ENCODE peak calls at places on chromosomes 4 and X, in four cellular contexts. R is AG04449; M is Jurkat, Clone E6-1; J is choroid plexus epithelial cell. O is an unnamed sample.
A peak's percentile ranks its signal among the peaks of the same experiment; 100 is the strongest.

GRCh38 chr4:137794779-137795178 is 262.5 kb upstream of the PCDH18 start:
- DNase-seq in R (no peak), M (no peak), J (no peak), O (no peak)

GRCh38 chr4:76187152-76187551 is 26.5 kb downstream of the SCARB2 start:
- DNase-seq in R (no peak), M (no peak), J (no peak), O (no peak)

GRCh38 chr4:48429709-48430474 is 53.3 kb upstream of the SLC10A4 start:
- DNase-seq in R (no peak), M (no peak), J (no peak), O (no peak)

GRCh38 chrX:106862972-106863688 is 40.0 kb downstream of the RIPPLY1 start:
- DNase-seq in R (no peak), M (peak; percentile 10), J (peak; percentile 23), O (peak; percentile 16)

GRCh38 chrX:124358796-124359386 is 12.5 kb downstream of the SH2D1A start:
- DNase-seq in R (no peak), M (peak; percentile 83), J (no peak), O (peak; percentile 50)

GRCh38 chr4:23911675-23912455 is 22.0 kb upstream of the PPARGC1A start:
- DNase-seq in R (no peak), M (no peak), J (no peak), O (no peak)

GRCh38 chrX:116198810-116199209 is 28.3 kb downstream of the AGTR2 start:
- DNase-seq in R (no peak), M (no peak), J (peak; percentile 4), O (no peak)

GRCh38 chrX:84747516-84747915 is 245.3 kb upstream of the HDX start:
- DNase-seq in R (no peak), M (no peak), J (no peak), O (no peak)

GRCh38 chr4:60805500-60806313 is 394.4 kb upstream of the ADGRL3 start:
- DNase-seq in R (no peak), M (peak; percentile 28), J (peak; percentile 75), O (no peak)

GRCh38 chr4:114386637-114387233 is 211.9 kb upstream of the UGT8 start:
- DNase-seq in R (no peak), M (peak; percentile 24), J (peak; percentile 70), O (no peak)

GRCh38 chr4:89829470-89830138 is 7.4 kb downstream of the SNCA start:
- DNase-seq in R (no peak), M (peak; percentile 10), J (peak; percentile 61), O (peak; percentile 42)

GRCh38 chr4:45292844-45293243 is 566.5 kb upstream of the GNPDA2 start:
- DNase-seq in R (no peak), M (no peak), J (no peak), O (no peak)

GRCh38 chr4:169064281-169064680 is 54.2 kb upstream of the CBR4 start:
- DNase-seq in R (no peak), M (no peak), J (no peak), O (no peak)

GRCh38 chr4:13705521-13706035 is 78.1 kb upstream of the BOD1L1 start:
- DNase-seq in R (no peak), M (no peak), J (no peak), O (no peak)

GRCh38 chr4:145769450-145770037 is 89.6 kb downstream of the C4orf51 start:
- DNase-seq in R (no peak), M (no peak), J (no peak), O (no peak)

GRCh38 chrX:19535481-19535880 is 20.2 kb upstream of the MAP3K15 start:
- DNase-seq in R (no peak), M (no peak), J (peak; percentile 57), O (no peak)

GRCh38 chrX:115147220-115147619 is 42.0 kb upstream of the RBMXL3 start:
- DNase-seq in R (no peak), M (no peak), J (peak; percentile 36), O (no peak)

GRCh38 chr4:45693746-45694145 is 430.1 kb downstream of the GABRG1 start:
- DNase-seq in R (no peak), M (no peak), J (peak; percentile 1), O (no peak)

GRCh38 chr4:54513231-54513630 is 144.5 kb upstream of the KIT start:
- DNase-seq in R (peak; percentile 79), M (no peak), J (peak; percentile 73), O (no peak)

GRCh38 chr4:58553679-58554078 is 1443.5 kb upstream of the IGFBP7 start:
- DNase-seq in R (no peak), M (no peak), J (no peak), O (no peak)

GRCh38 chrX:65697915-65698796 is 30.7 kb downstream of the MSN start:
- DNase-seq in R (no peak), M (peak; percentile 92), J (peak; percentile 39), O (peak; percentile 67)

GRCh38 chr4:113447695-113448265 is 313.8 kb downstream of the CAMK2D start:
- DNase-seq in R (no peak), M (no peak), J (peak; percentile 30), O (no peak)

GRCh38 chr4:158930573-158930972 is 161.7 kb downstream of the FNIP2 start:
- DNase-seq in R (no peak), M (no peak), J (no peak), O (no peak)

GRCh38 chrX:153769158-153769864 is 5.3 kb downstream of the PLXNB3 start:
- DNase-seq in R (no peak), M (no peak), J (no peak), O (no peak)

GRCh38 chr4:47050986-47051725 is 19.8 kb downstream of the GABRB1 start:
- DNase-seq in R (no peak), M (no peak), J (no peak), O (no peak)

DNA sequence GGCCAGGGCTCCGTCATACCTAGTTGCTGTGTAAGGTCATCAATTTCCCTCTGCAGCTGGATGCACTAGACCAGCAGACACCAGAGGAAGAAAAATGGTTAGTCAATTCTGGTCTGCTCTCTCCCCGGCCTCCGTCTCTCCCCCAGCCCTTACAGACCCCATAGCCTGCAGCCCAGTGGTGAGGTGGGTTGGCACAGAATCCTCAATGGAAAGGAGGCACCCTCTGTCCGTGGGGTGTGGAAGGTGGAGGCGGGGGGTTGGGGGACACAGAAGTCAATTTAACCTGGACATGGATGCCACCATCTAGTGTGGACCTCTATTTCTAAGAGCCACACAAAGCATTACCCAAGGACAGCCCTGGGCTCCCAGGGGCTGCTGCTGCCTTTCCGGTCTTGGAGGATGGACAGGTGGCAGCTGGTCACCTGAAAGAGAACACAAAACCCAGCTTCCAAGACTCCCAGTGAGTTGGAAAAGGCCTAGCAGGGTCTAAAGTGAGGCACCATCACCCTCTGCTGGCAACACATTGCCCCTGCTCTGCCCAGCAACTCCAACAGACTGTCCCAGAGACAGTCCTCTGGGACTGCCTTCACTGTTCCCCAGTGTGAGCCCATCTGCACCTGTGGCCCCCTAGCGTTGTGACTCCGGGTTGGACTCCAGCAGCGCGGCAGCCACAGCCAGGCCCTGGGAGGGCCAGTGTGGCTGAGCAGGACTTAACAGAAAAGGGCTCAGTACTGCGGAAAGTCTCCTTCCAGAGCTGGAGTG is 40.1 kb upstream of the NHSL2 start:
- DNase-seq in R (no peak), M (peak; percentile 25), J (peak; percentile 2), O (no peak)
- H3K4me3 ChIP-seq in R (no peak overlapping the region), M (no peak overlapping the region), J (no peak overlapping the region), O (no peak overlapping the region)

GRCh38 chr4:173039617-173040176 is 128.9 kb upstream of the GALNT7 start:
- DNase-seq in R (no peak), M (no peak), J (peak; percentile 34), O (no peak)
- H3K4me3 ChIP-seq in R (no peak overlapping the region), M (no peak overlapping the region), J (no peak overlapping the region), O (no peak overlapping the region)

GRCh38 chr4:25158817-25159216 is 1.4 kb downstream of the SEPSECS start:
- DNase-seq in R (no peak), M (no peak), J (no peak), O (no peak)

GRCh38 chr4:25154594-25155265 is 5.5 kb downstream of the SEPSECS start:
- DNase-seq in R (no peak), M (no peak), J (no peak), O (no peak)

GRCh38 chr4:25159837-25160713 is at the start of gene SEPSECS:
- DNase-seq in R (peak; percentile 70), M (peak; percentile 97), J (peak; percentile 98), O (peak; percentile 93)

GRCh38 chr4:25155957-25156356 is 4.3 kb downstream of the SEPSECS start:
- DNase-seq in R (no peak), M (no peak), J (no peak), O (no peak)

GRCh38 chr4:25157071-25157470 is 3.2 kb downstream of the SEPSECS start:
- DNase-seq in R (no peak), M (no peak), J (no peak), O (no peak)
- H3K4me3 ChIP-seq in R (no peak overlapping the region), M (no peak overlapping the region), J (no peak overlapping the region), O (no peak overlapping the region)

DNA sequence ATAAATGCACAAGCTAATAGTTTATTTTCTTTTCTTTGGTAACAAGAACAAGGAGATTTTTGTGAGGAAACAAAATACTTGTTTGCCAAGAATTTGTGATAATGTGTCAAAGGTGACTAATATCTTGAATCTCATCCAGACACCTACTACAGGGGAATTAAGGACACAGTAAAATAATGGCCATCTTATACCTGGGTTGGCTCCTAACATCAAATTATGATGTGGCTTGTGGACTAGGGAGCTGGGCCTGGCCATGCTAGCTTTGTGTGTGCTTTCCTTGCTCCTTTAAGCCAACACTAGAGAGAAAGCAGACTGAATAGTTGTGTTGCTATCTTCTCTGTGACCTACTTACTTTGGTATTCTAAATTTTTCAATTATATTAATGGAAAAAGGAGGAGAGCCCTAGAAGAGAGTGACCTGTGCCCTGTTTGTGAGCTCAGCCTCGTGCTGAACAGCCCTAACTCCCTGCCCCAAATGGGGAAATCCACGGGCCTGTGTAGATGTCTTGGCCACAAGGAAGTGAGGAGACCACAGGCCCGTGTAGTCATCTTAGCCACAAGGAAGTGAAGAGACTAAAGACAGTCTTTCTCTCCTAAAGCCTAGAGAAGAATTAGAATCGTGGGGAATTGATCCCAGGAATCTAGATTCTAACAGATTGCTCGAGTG is 23.3 kb downstream of the ARHGAP24 start:
- DNase-seq in R (no peak), M (no peak), J (peak; percentile 89), O (no peak)
- H3K4me3 ChIP-seq in R (no peak overlapping the region), M (no peak overlapping the region), J (no peak overlapping the region), O (no peak overlapping the region)